ENCODE peak calls at places on chromosomes 7 and 10, in nine cellular contexts. L, R, G, T, U, O, E, K and W are unnamed samples.

GRCh38 chr7:129568240-129568639 is 43.3 kb upstream of the NRF1 start:
- DNase-seq in R (no peak), L (no peak), E (no peak), K (no peak), U (no peak), T (no peak), O (no peak), G (no peak), W (no peak)

GRCh38 chr7:18535811-18536413 is 40.4 kb downstream of the HDAC9 start:
- DNase-seq in U (no peak), L (peak; percentile 54), E (no peak), T (no peak), R (no peak), O (no peak), G (no peak), K (no peak), W (no peak)

GRCh38 chr7:55733584-55733983 is 129.0 kb downstream of the SEPTIN14 start:
- DNase-seq in L (no peak), R (no peak), G (no peak), U (no peak), O (peak; percentile 20), E (peak; percentile 57), T (no peak), K (no peak), W (no peak)

GRCh38 chr10:15169555-15170407 is 1.3 kb upstream of the NMT2 start:
- DNase-seq in E (no peak), R (no peak), K (no peak), O (peak; percentile 21), T (no peak), L (no peak), U (no peak), G (no peak), W (peak; percentile 14)

GRCh38 chr7:17863095-17863814 is 77.0 kb downstream of the SNX13 start:
- DNase-seq in O (no peak), L (no peak), R (no peak), K (no peak), T (no peak), G (no peak), E (no peak), U (no peak), W (no peak)

GRCh38 chr10:11849272-11849671 is 26.1 kb downstream of the PROSER2 start:
- DNase-seq in K (no peak), R (no peak), O (no peak), U (no peak), E (no peak), G (no peak), L (no peak), T (no peak), W (no peak)

GRCh38 chr7:139915864-139916716 is 87.0 kb downstream of the TBXAS1 start:
- DNase-seq in E (peak; percentile 98), L (peak; percentile 96), O (peak; percentile 99), R (peak; percentile 63), U (peak; percentile 75), K (no peak), G (peak; percentile 94), T (no peak), W (no peak)

GRCh38 chr10:46550795-46551700 is 5.4 kb downstream of the GPRIN2 start:
- DNase-seq in R (peak; percentile 9), O (no peak), G (no peak), K (no peak), U (peak; percentile 62), L (no peak), E (no peak), T (no peak), W (no peak)

GRCh38 chr10:69202332-69202731 is 17.8 kb upstream of the HKDC1 start:
- DNase-seq in U (no peak), E (peak; percentile 30), T (no peak), L (no peak), R (no peak), K (no peak), O (peak; percentile 73), G (no peak), W (no peak)

GRCh38 chr10:78805176-78805575 is 263.6 kb upstream of the ZMIZ1 start:
- DNase-seq in L (peak; percentile 11), U (no peak), K (no peak), T (no peak), R (peak; percentile 60), O (peak; percentile 96), E (peak; percentile 98), G (peak; percentile 93), W (no peak)